ENCODE peak calls at places on chromosomes 4 and X, in four cellular contexts. Z is HepG2, N is A549, Q is suprapubic skin. Y is an unnamed sample.

GRCh38 chrX:38614485-38614884 is 53.1 kb downstream of the TSPAN7 start:
- DNase-seq in Z (no peak), N (no peak), Q (no peak), Y (no peak)

GRCh38 chr4:103075894-103076776 is at the start of gene SLC9B2:
- DNase-seq in Z (peak), N (peak), Q (peak), Y (peak)

GRCh38 chr4:53346920-53347852 is 18.7 kb downstream of the SCFD2 start:
- DNase-seq in Z (no peak), N (no peak), Q (no peak), Y (no peak)

GRCh38 chr4:109079177-109079576 is 223.3 kb downstream of the COL25A1 start:
- DNase-seq in Z (no peak), N (no peak), Q (no peak), Y (no peak)

GRCh38 chrX:545488-545887 is 85.1 kb upstream of the SHOX start:
- DNase-seq in Z (no peak), N (no peak), Q (no peak), Y (no peak)

GRCh38 chrX:80335062-80335830 is 85.0 kb upstream of the TENT5D start:
- DNase-seq in Z (no peak), N (peak), Q (no peak), Y (peak)

GRCh38 chr4:54543088-54543795 is 114.5 kb upstream of the KIT start:
- DNase-seq in Z (no peak), N (no peak), Q (no peak), Y (no peak)

GRCh38 chr4:147863111-147863747 is 131.3 kb downstream of the ARHGAP10 start:
- DNase-seq in Z (no peak), N (no peak), Q (no peak), Y (no peak)

GRCh38 chrX:10579753-10580060 is 40.7 kb downstream of the MID1 start:
- DNase-seq in Z (no peak), N (no peak), Q (no peak), Y (no peak)

GRCh38 chr4:54093609-54094240 is 6.2 kb upstream of the GSX2 start:
- DNase-seq in Z (no peak), N (no peak), Q (no peak), Y (no peak)

GRCh38 chr4:184262901-184263300 is 45.2 kb upstream of the ENPP6 start:
- DNase-seq in Z (no peak), N (no peak), Q (no peak), Y (no peak)

GRCh38 chr4:186628058-186628711 is 72.8 kb upstream of the MTNR1A start:
- DNase-seq in Z (no peak), N (no peak), Q (no peak), Y (no peak)

GRCh38 chr4:6984611-6985115 is 58.5 kb upstream of the TADA2B start:
- DNase-seq in Z (no peak), N (no peak), Q (no peak), Y (peak)

GRCh38 chrX:1212532-1212931 is at the start of gene CRLF2:
- DNase-seq in Z (no peak), N (peak), Q (no peak), Y (no peak)

GRCh38 chr4:92101609-92102231 is 202.0 kb upstream of the GRID2 start:
- DNase-seq in Z (no peak), N (no peak), Q (no peak), Y (no peak)

GRCh38 chr4:109547394-109547793 is 12.7 kb upstream of the MCUB start:
- DNase-seq in Z (no peak), N (no peak), Q (no peak), Y (no peak)

GRCh38 chrX:150099316-150099715 is 161.0 kb upstream of the EOLA2 start:
- DNase-seq in Z (no peak), N (no peak), Q (no peak), Y (no peak)

GRCh38 chr4:42280327-42281095 is 116.8 kb upstream of the SHISA3 start:
- DNase-seq in Z (no peak), N (peak), Q (no peak), Y (peak)

GRCh38 chr4:145108128-145108527 is 10.0 kb downstream of the ABCE1 start:
- DNase-seq in Z (no peak), N (no peak), Q (no peak), Y (no peak)

GRCh38 chrX:15606064-15606590 is 5.4 kb upstream of the ACE2 start:
- DNase-seq in Z (no peak), N (no peak), Q (no peak), Y (peak)

GRCh38 chr4:26958925-26959653 is 98.4 kb downstream of the STIM2 start:
- DNase-seq in Z (no peak), N (no peak), Q (no peak), Y (no peak)

GRCh38 chr4:25235401-25235800 is 1.6 kb downstream of the PI4K2B start:
- DNase-seq in Z (no peak), N (no peak), Q (no peak), Y (peak)

GRCh38 chr4:82360298-82361177 is 13.3 kb downstream of the HNRNPD start:
- DNase-seq in Z (no peak), N (peak), Q (no peak), Y (peak)

GRCh38 chrX:70262952-70263567 is 3.1 kb upstream of the P2RY4 start:
- DNase-seq in Z (peak), N (peak), Q (no peak), Y (peak)

GRCh38 chrX:18983711-18984380 is at the start of gene PHKA2:
- DNase-seq in Z (peak), N (no peak), Q (peak), Y (no peak)

GRCh38 chr4:82745173-82745842 is 53.3 kb downstream of the SCD5 start:
- DNase-seq in Z (no peak), N (no peak), Q (no peak), Y (no peak)

GRCh38 chr4:109332926-109333464 is 30.5 kb upstream of the COL25A1 start:
- DNase-seq in Z (no peak), N (no peak), Q (no peak), Y (peak)

GRCh38 chr4:89254847-89255246 is 52.8 kb downstream of the GPRIN3 start:
- DNase-seq in Z (peak), N (peak), Q (no peak), Y (peak)

GRCh38 chrX:1578511-1579173 is 12.8 kb upstream of the AKAP17A start:
- DNase-seq in Z (no peak), N (no peak), Q (no peak), Y (no peak)

GRCh38 chr4:26909369-26909768 is 48.7 kb downstream of the STIM2 start:
- DNase-seq in Z (no peak), N (no peak), Q (no peak), Y (no peak)

GRCh38 chr4:166460769-166461550 is 587.9 kb downstream of the TLL1 start:
- DNase-seq in Z (no peak), N (no peak), Q (no peak), Y (no peak)

GRCh38 chr4:88537725-88538124 is 14.1 kb upstream of the PYURF start:
- DNase-seq in Z (no peak), N (no peak), Q (no peak), Y (no peak)

GRCh38 chrX:336227-336626 is 17.6 kb upstream of the GTPBP6 start:
- DNase-seq in Z (no peak), N (no peak), Q (no peak), Y (no peak)

GRCh38 chr4:122803788-122804208 is 22.8 kb upstream of the FGF2 start:
- DNase-seq in Z (no peak), N (no peak), Q (no peak), Y (no peak)

GRCh38 chrX:125622899-125623298 is 303.2 kb downstream of the TEX13C start:
- DNase-seq in Z (no peak), N (no peak), Q (no peak), Y (no peak)

DNA sequence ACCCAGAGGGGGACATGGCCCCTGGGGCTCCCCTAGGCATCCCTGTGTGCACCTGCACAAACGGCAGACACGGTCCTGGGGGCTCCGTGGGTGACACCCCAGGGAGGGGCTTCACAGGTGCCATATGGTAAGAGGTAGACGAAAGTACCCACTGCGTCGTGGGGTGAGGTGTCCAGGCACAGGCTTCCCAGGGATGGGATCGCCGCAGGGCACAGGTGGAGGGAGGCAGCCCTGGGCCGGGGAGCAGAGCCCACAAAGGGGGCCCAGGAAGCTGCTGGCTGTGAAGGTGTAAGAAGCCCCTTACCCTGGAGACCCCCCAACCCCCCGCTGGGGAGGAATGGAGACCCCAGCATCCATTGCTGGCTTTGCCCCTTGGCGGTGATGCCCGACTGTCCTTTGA is 10.9 kb downstream of the SH3TC1 start:
- DNase-seq in Z (no peak), N (no peak), Q (no peak), Y (no peak)
- TF ChIP-seq POLR2A in Z (no peak), N (no peak), Q (no peak), Y (no peak)

DNA sequence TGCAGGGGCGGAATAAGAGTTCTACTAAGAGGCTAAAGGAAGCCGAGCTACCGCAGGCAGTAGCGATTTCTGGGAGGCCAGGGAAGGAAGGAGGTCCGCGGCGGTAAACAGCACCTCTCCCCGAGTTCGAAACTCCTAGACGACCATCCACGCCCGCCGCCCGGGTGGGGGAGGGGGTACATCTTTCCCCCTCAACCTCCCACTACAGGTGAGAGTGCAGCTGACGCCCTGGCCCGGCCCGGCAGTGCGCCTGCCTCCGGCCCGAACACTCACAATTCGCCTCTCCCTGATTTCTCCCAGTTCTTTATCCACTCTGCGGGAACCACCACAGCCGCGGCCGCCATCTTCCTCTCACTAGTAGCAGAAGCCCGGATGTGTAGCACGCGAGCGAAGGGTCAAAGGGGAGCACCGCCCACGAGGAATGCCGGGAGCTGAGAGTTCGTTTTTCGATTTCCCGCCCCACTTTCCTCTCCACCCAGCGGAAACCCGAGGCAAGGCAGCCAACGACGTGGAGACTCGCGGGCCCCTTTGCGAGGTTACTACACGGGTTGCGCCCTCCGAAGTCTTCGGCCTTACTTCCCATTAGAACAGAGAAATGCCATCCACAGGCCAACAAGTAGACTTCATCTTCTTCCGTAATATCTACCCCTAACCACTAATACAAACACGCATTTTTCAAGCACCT is at the start of gene THOC2:
- DNase-seq in Z (peak), N (peak), Q (peak), Y (peak)
- TF ChIP-seq POLR2A in Z (peak), N (peak), Q (no peak), Y (peak)

DNA sequence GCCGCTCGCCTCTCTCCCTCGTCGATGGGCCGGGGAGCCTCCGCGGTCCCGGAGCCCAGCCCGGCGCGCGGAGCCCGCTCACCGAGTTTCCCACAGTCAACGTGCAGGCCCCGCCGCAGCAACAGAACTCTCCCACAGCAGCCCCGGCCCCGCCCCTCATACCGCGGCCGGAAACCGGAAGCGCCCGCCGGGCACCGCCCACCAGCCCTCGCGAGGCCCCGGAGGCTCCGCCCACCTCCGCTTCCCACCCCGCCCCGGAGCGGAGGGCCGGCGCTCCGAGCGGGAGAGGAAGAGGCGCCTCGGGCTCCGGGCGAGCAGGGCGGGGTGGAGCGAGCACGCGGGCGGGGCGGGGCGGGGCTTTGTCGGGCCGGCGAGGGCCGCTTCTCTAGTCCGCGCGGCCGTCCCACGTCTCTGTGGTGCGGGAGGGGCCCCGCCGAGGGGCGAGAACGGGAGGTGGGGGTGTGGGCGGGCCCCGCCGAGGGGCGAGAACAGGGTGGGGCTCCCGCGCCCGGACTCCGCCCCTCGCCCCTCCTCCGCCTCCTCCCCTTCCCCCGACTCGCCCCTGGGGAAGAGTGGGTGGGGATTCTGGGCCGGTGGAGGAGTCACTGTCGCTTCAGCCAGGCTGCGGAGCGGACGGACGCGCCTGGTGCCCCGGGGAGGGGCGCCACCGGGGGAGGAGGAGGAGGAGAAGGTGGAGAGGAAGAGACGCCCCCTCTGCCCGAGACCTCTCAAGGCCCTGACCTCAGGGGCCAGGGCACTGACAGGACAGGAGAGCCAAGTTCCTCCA is at the start of the genes ABCD1 and BCAP31:
- DNase-seq in Z (peak), N (peak), Q (peak), Y (peak)
- TF ChIP-seq POLR2A in Z (peak), N (peak), Q (no peak), Y (peak)

GRCh38 chrX:101348452-101349222 is at the start of gene TIMM8A:
- DNase-seq in Z (peak), N (peak), Q (peak), Y (peak)
- TF ChIP-seq POLR2A in Z (peak), N (peak), Q (no peak), Y (peak)

DNA sequence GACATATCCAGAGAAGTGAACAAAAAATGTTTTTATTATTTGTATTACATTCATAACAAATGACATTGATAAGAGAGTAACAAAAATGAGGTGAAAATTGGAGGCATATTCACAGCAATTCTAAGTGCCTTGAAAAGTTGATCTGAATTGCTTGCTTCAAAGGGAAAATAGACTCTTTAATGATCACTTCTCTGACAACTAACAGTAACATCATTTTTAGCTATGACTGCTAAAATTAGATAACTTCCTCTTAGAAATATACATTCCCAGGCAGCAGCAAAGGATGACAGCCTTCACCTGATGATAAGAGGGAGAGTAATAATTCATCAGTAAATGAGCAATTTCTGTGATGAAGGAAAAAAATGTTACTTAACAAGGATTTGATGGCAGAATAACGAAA is 472.5 kb downstream of the PCDH10 start:
- DNase-seq in Z (no peak), N (no peak), Q (no peak), Y (no peak)
- TF ChIP-seq POLR2A in Z (no peak), N (no peak), Q (no peak), Y (no peak)

DNA sequence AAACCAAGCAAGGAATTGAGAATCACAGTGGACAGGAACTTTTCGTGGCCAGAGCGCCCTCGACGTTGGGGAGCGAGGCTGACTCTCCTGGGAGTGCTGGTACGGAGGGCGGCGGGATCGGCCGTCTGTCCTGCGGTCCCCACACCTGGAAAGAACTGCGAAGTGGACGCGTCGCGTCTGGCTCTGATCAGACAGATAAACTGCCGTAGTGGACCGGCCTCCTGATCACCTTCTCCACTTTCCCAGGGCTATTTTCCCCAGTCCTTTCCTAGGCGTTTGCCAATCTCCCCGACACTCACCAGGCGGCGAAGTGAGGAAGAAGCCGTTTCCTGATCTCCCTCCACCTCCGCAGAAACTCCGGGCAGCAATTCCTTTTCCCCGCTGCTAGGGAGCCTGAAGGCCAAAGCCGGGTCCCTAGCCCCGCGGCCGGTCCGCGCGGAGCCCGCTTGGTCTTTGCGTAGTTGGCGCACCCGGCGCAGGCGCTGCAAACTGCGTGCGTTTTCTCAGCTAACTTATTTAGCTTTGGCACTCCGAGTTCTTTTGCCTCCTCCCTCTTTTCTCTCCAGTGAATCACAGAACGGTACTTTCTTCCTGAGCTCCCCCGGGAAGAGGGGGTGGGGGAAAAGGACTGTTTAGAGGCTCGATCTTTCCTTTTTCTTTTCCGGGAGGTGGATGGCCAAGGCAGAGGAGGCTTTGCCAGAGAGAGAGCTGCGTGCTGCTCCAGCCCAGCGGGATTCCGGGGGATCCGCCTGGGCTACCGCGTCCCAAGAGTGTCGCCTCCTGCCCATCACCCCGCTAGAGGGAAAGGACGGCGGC is at the start of gene ARSJ:
- DNase-seq in Z (no peak), N (peak), Q (no peak), Y (no peak)
- TF ChIP-seq POLR2A in Z (no peak), N (no peak), Q (no peak), Y (no peak)

GRCh38 chrX:68831405-68832100 is 2.7 kb downstream of the EFNB1 start:
- DNase-seq in Z (no peak), N (no peak), Q (peak), Y (no peak)

GRCh38 chrX:68832101-68832416 is 3.2 kb downstream of the EFNB1 start:
- DNase-seq in Z (no peak), N (no peak), Q (peak), Y (no peak)

GRCh38 chrX:68828740-68829593 is at the start of gene EFNB1:
- DNase-seq in Z (peak), N (peak), Q (peak), Y (peak)

GRCh38 chrX:68829594-68830485 is 1.0 kb downstream of the EFNB1 start:
- DNase-seq in Z (no peak), N (peak), Q (peak), Y (peak)

GRCh38 chrX:68830486-68831404 is 1.9 kb downstream of the EFNB1 start:
- DNase-seq in Z (no peak), N (no peak), Q (peak), Y (no peak)
- TF ChIP-seq POLR2A in Z (no peak), N (no peak), Q (no peak), Y (no peak)

DNA sequence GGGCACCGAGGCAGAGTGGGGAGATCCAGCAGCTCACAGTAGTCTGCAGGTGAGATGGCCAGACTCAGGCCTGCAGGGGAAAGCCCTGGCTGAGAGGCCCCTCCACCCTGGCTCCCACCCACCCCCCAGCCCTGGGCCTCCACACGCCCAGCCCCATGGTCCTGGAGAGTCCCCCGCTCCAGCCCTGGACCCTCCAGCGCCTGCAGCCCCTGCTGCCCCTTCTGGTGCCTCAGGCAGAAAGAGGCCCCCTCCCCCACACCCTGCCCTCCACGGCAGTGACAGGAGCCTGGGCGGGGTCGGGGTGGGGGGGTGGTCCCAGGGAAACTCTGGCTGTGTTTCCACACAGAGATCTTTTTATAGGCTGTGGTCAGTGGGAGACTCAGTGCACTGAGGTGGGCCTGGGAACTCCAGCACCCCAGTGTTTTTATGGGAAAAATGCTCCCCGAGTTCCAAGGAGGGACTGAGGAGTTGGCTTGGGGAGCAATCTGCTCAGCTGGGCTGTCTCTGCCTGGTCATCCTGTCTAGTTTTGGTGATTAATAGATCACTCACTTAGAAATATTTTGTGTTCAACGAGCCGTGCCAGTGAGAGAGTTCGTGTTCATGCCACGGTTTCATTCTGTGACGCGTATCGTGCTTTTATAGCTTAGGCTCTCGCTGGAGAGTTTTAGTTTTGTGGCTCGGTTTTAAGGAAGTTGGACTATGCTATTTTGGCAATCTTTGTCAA is 53.1 kb upstream of the HGFAC start:
- DNase-seq in Z (no peak), N (no peak), Q (peak), Y (peak)
- TF ChIP-seq POLR2A in Z (no peak), N (no peak), Q (no peak), Y (no peak)

GRCh38 chrX:152830312-152831305 is at the start of the genes CETN2 and NSDHL:
- DNase-seq in Z (peak), N (peak), Q (peak), Y (peak)
- TF ChIP-seq POLR2A in Z (peak), N (peak), Q (no peak), Y (peak)

Y was measured in erythroblast.